ENCODE peak calls at places on chromosomes 11 and 22, in eight cellular contexts. N is activated CD4-positive, CD25-positive, alpha-beta regulatory T cell; E is adipocyte; S is activated naive CD4-positive, alpha-beta T cell treated with anti-CD3 and anti-CD28 coated beads for 36 hours; F is hippocampal formation; U is GM03348; I is NAMALWA; W is NCI-H2029. A is an unnamed sample.

GRCh38 chr22:29702931-29703594 is 16.7 kb upstream of the CABP7 start:
- DNase-seq in N (no peak), I (peak; percentile 49), U (no peak), F (peak; percentile 35), S (no peak), W (no peak), E (no peak), A (peak; percentile 41)

GRCh38 chr22:42184852-42185251 is 54.2 kb upstream of the CYP2D6 start:
- DNase-seq in N (no peak), E (no peak), U (no peak), W (no peak), I (no peak), F (no peak), S (peak; percentile 56), A (no peak)

GRCh38 chr11:17475666-17476316 is 854 bp downstream of the ABCC8 start:
- DNase-seq in E (no peak), U (no peak), N (no peak), W (no peak), I (no peak), S (no peak), F (no peak), A (no peak)

GRCh38 chr22:42111798-42112197 is 18.8 kb downstream of the CYP2D6 start:
- DNase-seq in E (no peak), U (no peak), W (no peak), F (no peak), I (no peak), N (no peak), S (no peak), A (no peak)

GRCh38 chr22:38335077-38335476 is 17.8 kb upstream of the CSNK1E start:
- DNase-seq in E (peak; percentile 51), N (no peak), W (no peak), U (no peak), I (no peak), S (no peak), F (no peak), A (no peak)

GRCh38 chr11:111585371-111585770 is 16.9 kb upstream of the SIK2 start:
- DNase-seq in E (peak; percentile 49), F (no peak), W (no peak), U (no peak), I (no peak), N (no peak), S (no peak), A (no peak)

GRCh38 chr11:24153337-24153736 is 343.5 kb upstream of the LUZP2 start:
- DNase-seq in S (no peak), E (no peak), U (no peak), N (no peak), I (no peak), W (no peak), F (no peak), A (no peak)

GRCh38 chr11:83147895-83148294 is 9.0 kb upstream of the PCF11 start:
- DNase-seq in F (no peak), I (no peak), N (no peak), U (no peak), W (no peak), S (no peak), E (no peak), A (no peak)

A was measured in hypothalamus.